ENCODE peak calls at places on chromosomes 3 and 15, in seven cellular contexts. E is T-helper 17 cell; Q is colonic mucosa; H is aorta; Y is upper lobe of left lung; L is effector memory CD4-positive, alpha-beta T cell; M is mammary epithelial cell. X is an unnamed sample.

GRCh38 chr3:149790265-149790664 is 2.1 kb downstream of the ANKUB1 start:
- DNase-seq in L (no peak), Y (no peak), H (no peak), Q (no peak), E (no peak), M (peak; percentile 63), X (peak; percentile 53)

GRCh38 chr15:70234256-70234965 is 136.7 kb upstream of the TLE3 start:
- DNase-seq in M (no peak), Q (no peak), H (no peak), Y (no peak), E (no peak), L (no peak), X (no peak)

GRCh38 chr3:105791919-105792786 is 76.7 kb downstream of the CBLB start:
- DNase-seq in Q (peak; percentile 27), L (no peak), Y (peak; percentile 29), E (no peak), M (peak; percentile 87), H (peak; percentile 63), X (no peak)

GRCh38 chr3:43817081-43817480 is 126.3 kb downstream of the ABHD5 start:
- DNase-seq in E (no peak), Q (no peak), L (no peak), M (no peak), Y (no peak), H (no peak), X (no peak)

GRCh38 chr3:153209596-153209995 is 47.6 kb downstream of the RAP2B start:
- DNase-seq in Y (peak; percentile 79), Q (no peak), H (peak; percentile 66), E (no peak), L (no peak), M (peak; percentile 75), X (peak; percentile 54)

GRCh38 chr3:130411310-130411709 is 65.8 kb downstream of the COL6A5 start:
- DNase-seq in E (no peak), Q (no peak), M (no peak), H (no peak), Y (no peak), L (no peak), X (no peak)

GRCh38 chr15:75924576-75924975 is 20.9 kb downstream of the FBXO22 start:
- DNase-seq in Q (no peak), L (no peak), H (no peak), E (no peak), M (peak; percentile 32), Y (peak; percentile 76), X (no peak)

GRCh38 chr3:32913790-32914446 is 37.5 kb upstream of the CCR4 start:
- DNase-seq in H (peak; percentile 53), M (peak; percentile 84), Q (no peak), L (no peak), Y (peak; percentile 72), E (no peak), X (no peak)

GRCh38 chr15:34160735-34161134 is 49.2 kb downstream of the KATNBL1 start:
- DNase-seq in Q (no peak), L (no peak), M (no peak), H (no peak), E (no peak), Y (no peak), X (no peak)

GRCh38 chr15:34154725-34155204 is 52.9 kb downstream of the PGBD4 start:
- DNase-seq in Q (no peak), H (no peak), E (no peak), Y (no peak), M (peak; percentile 79), L (no peak), X (peak; percentile 28)

GRCh38 chr15:34155859-34156258 is 54.0 kb downstream of the PGBD4 start:
- DNase-seq in Q (no peak), M (no peak), E (no peak), Y (no peak), L (no peak), H (no peak), X (no peak)

GRCh38 chr15:34161329-34161953 is 48.5 kb downstream of the KATNBL1 start:
- DNase-seq in Y (no peak), H (no peak), E (no peak), L (no peak), M (peak; percentile 41), Q (no peak), X (no peak)

DNA sequence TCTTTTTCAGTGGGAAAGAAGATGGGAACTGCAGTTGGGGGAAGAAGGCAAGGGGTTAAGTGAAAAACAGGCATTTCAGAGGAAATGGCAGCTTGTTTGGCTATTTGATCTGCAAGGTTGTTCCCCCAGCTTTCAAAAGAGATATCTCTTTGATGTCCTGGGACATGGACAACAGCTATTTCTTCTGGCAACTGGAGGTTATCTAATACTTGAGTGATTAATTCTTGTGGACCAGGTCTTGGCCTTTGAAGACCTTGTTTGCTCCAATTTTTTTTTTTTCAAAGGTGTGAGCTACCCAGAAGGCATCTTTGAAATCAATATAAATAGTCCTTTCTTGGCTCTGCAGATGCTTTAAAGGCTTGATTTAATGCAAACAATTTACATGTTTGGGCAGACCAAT is 51.5 kb downstream of the KATNBL1 start:
- DNase-seq in Y (no peak), M (no peak), L (no peak), Q (no peak), E (no peak), H (no peak), X (no peak)
- H3K9me3 ChIP-seq in Y (peaks cover 11% of the 10 kb centered on the region), M (peaks cover 43% of the 10 kb centered on the region), L (peaks cover 23% of the 10 kb centered on the region), Q (no peaks in the 10 kb centered on the region), E (peaks cover 10% of the 10 kb centered on the region), H (peaks cover 9% of the 10 kb centered on the region), X (peaks cover 32% of the 10 kb centered on the region)

GRCh38 chr15:87212041-87212440 is 1044.5 kb downstream of the NTRK3 start:
- DNase-seq in H (no peak), L (no peak), M (no peak), Y (no peak), Q (no peak), E (no peak), X (no peak)

GRCh38 chr15:87207945-87208580 is 1048.5 kb downstream of the NTRK3 start:
- DNase-seq in H (no peak), Q (no peak), L (no peak), E (no peak), Y (no peak), M (peak; percentile 88), X (no peak)

GRCh38 chr15:87209891-87210649 is 1046.5 kb downstream of the NTRK3 start:
- DNase-seq in M (peak; percentile 80), Y (no peak), E (no peak), H (no peak), Q (no peak), L (no peak), X (no peak)

GRCh38 chr15:87213646-87214045 is 1042.9 kb downstream of the NTRK3 start:
- DNase-seq in M (no peak), L (no peak), Y (no peak), E (no peak), H (no peak), Q (no peak), X (no peak)

GRCh38 chr15:87211547-87211946 is 1045.0 kb downstream of the NTRK3 start:
- DNase-seq in Y (no peak), E (no peak), H (no peak), Q (no peak), M (peak; percentile 62), L (no peak), X (no peak)
- H3K9me3 ChIP-seq in Y (no peaks in the 10 kb centered on the region), E (no peaks in the 10 kb centered on the region), H (no peaks in the 10 kb centered on the region), Q (no peaks in the 10 kb centered on the region), M (no peaks in the 10 kb centered on the region), L (no peaks in the 10 kb centered on the region), X (no peaks in the 10 kb centered on the region)

GRCh38 chr3:119457260-119457659 is 6.2 kb downstream of the TMEM39A start:
- DNase-seq in L (no peak), E (no peak), Y (peak; percentile 36), H (no peak), Q (no peak), M (no peak), X (no peak)

DNA sequence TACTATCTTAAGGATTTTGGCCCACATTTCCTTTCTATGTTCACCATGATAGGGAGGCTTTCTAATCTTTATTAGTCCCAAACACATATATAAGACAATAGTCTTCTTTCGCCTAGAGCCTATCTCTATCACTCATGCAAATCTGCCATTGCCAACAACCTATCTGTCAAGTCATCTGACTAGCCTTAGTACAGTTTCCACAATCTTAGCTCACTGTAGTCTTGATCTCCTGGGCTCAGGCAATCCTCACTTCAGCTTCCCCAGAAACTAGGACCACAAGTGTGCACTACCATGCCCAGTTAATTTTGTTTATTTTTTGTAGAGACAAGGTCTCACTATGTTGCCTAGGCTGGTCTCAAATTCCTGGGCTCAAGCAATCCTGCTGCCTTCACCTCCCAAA is 6.9 kb downstream of the TMEM39A start:
- DNase-seq in L (no peak), M (no peak), Q (no peak), H (no peak), Y (no peak), E (no peak), X (no peak)
- H3K9me3 ChIP-seq in L (no peaks in the 10 kb centered on the region), M (no peaks in the 10 kb centered on the region), Q (no peaks in the 10 kb centered on the region), H (no peaks in the 10 kb centered on the region), Y (no peaks in the 10 kb centered on the region), E (no peaks in the 10 kb centered on the region), X (no peaks in the 10 kb centered on the region)

GRCh38 chr3:20945892-20946291 is 759.9 kb upstream of the SGO1 start:
- DNase-seq in L (no peak), Y (no peak), Q (no peak), E (no peak), M (no peak), H (no peak), X (no peak)
- H3K9me3 ChIP-seq in L (no peaks in the 10 kb centered on the region), Y (no peaks in the 10 kb centered on the region), Q (no peaks in the 10 kb centered on the region), E (no peaks in the 10 kb centered on the region), M (no peaks in the 10 kb centered on the region), H (no peaks in the 10 kb centered on the region), X (no peaks in the 10 kb centered on the region)

DNA sequence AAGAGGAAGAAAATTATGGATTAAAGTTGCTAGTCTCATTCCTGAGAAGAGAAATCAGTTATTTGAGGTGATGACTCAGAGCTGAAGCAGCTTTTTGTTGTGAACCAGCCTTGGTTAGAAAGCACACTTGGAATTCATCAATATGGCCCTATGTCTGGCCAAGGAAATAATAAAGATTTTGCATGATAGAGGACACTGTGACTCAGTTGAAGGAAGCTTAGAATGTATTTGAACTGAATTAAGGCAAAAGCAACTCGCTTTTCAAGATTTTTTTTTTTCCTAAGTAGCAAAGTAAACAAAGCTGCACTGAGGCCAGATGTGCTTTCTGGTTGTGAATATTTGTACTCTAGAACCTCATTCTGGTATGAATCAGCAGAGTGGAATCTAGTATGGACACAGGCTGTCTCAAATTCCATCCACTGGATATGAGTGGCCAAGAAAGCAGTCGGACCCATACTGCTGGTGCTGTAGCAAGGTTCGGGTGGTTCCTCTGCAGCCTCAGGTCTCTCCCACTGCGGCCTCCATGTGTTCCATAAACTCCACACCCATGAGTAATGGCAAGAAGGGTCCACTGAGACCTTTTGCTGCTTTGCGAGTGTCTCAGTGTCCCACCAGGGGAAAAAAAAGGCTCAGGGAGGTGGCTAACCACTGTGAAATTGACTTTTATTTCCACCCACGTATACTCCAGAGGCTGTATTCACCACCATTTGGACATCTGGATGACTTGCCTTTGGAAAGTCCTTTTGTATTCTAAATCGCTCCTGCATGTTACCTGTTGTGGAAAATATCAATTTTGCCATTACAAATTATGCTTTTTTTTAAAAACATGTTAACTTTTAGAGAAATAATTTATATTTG is 53.1 kb downstream of the TGFBR2 start:
- DNase-seq in L (no peak), H (no peak), E (no peak), Q (no peak), Y (no peak), M (peak; percentile 78), X (peak; percentile 72)
- H3K9me3 ChIP-seq in L (no peaks in the 10 kb centered on the region), H (no peaks in the 10 kb centered on the region), E (no peaks in the 10 kb centered on the region), Q (no peaks in the 10 kb centered on the region), Y (no peaks in the 10 kb centered on the region), M (no peaks in the 10 kb centered on the region), X (no peaks in the 10 kb centered on the region)